ENCODE peak calls at places on chromosome 16, in ten cellular contexts. T, V, R, U, K, P, C, L, F and O are unnamed samples.
A peak's percentile ranks its signal among the peaks of the same experiment; 100 is the strongest.

GRCh38 chr16:830871-831570 is 30.5 kb upstream of the GNG13 start:
- DNase-seq in T (no peak), V (no peak), R (no peak), U (no peak), K (no peak), P (no peak), C (peak; percentile 8), L (no peak), F (no peak), O (no peak)

GRCh38 chr16:72222503-72222902 is 50.5 kb upstream of the PMFBP1 start:
- DNase-seq in T (no peak), V (no peak), R (no peak), U (no peak), K (no peak), P (no peak), C (no peak), L (no peak), F (no peak), O (no peak)

GRCh38 chr16:66752958-66753357 is 1.5 kb upstream of the DYNC1LI2 start:
- DNase-seq in T (no peak), V (no peak), R (no peak), U (no peak), K (no peak), P (no peak), C (no peak), L (no peak), F (no peak), O (no peak)

GRCh38 chr16:27432600-27432957 is 30.6 kb downstream of the IL21R start:
- DNase-seq in T (peak; percentile 3), V (no peak), R (no peak), U (no peak), K (no peak), P (peak; percentile 89), C (no peak), L (no peak), F (no peak), O (no peak)

GRCh38 chr16:78179666-78180065 is 80.2 kb downstream of the WWOX start:
- DNase-seq in T (no peak), V (no peak), R (no peak), U (no peak), K (no peak), P (no peak), C (no peak), L (no peak), F (peak; percentile 17), O (no peak)

GRCh38 chr16:12089492-12090161 is 113.1 kb downstream of the SNX29 start:
- DNase-seq in T (peak; percentile 41), V (peak; percentile 41), R (no peak), U (no peak), K (no peak), P (no peak), C (no peak), L (peak; percentile 41), F (no peak), O (peak; percentile 33)

GRCh38 chr16:74480150-74481029 is 59.1 kb upstream of the CLEC18B start:
- DNase-seq in T (no peak), V (peak; percentile 77), R (no peak), U (no peak), K (no peak), P (peak; percentile 13), C (no peak), L (no peak), F (no peak), O (no peak)

GRCh38 chr16:19884611-19885455 is at the start of gene GPRC5B:
- DNase-seq in T (peak; percentile 83), V (peak; percentile 45), R (peak; percentile 22), U (no peak), K (no peak), P (no peak), C (peak; percentile 72), L (peak; percentile 76), F (peak; percentile 37), O (peak; percentile 84)

GRCh38 chr16:77276686-77277085 is 77.5 kb downstream of the SYCE1L start:
- DNase-seq in T (no peak), V (no peak), R (no peak), U (no peak), K (no peak), P (no peak), C (no peak), L (no peak), F (no peak), O (no peak)

GRCh38 chr16:85752511-85753420 is 1.9 kb upstream of the C16orf74 start:
- DNase-seq in T (no peak), V (peak; percentile 49), R (no peak), U (no peak), K (no peak), P (no peak), C (peak; percentile 83), L (no peak), F (peak; percentile 65), O (no peak)

GRCh38 chr16:102060-102855 is 24.2 kb downstream of the MPG start:
- DNase-seq in T (no peak), V (no peak), R (no peak), U (no peak), K (no peak), P (peak; percentile 28), C (no peak), L (peak; percentile 80), F (no peak), O (peak; percentile 63)

GRCh38 chr16:50298591-50299507 is 32.5 kb downstream of the ADCY7 start:
- DNase-seq in T (peak; percentile 22), V (peak; percentile 5), R (no peak), U (no peak), K (no peak), P (no peak), C (no peak), L (peak; percentile 26), F (no peak), O (no peak)

GRCh38 chr16:2985893-2986355 is 5.7 kb upstream of the PKMYT1 start:
- DNase-seq in T (no peak), V (no peak), R (no peak), U (no peak), K (no peak), P (no peak), C (peak; percentile 90), L (no peak), F (no peak), O (no peak)

GRCh38 chr16:71929048-71929447 is 33.7 kb downstream of the IST1 start:
- DNase-seq in T (peak; percentile 51), V (no peak), R (no peak), U (no peak), K (no peak), P (peak; percentile 29), C (no peak), L (no peak), F (no peak), O (no peak)

GRCh38 chr16:59201821-59202220 is 467.7 kb upstream of the GOT2 start:
- DNase-seq in T (no peak), V (no peak), R (no peak), U (no peak), K (no peak), P (no peak), C (no peak), L (no peak), F (no peak), O (no peak)

GRCh38 chr16:35795361-35796029 is 2336.1 kb downstream of the TP53TG3F start:
- DNase-seq in T (no peak), V (no peak), R (no peak), U (no peak), K (no peak), P (no peak), C (no peak), L (no peak), F (peak; percentile 15), O (no peak)

GRCh38 chr16:3879887-3880564 is 487 bp downstream of the CREBBP start:
- DNase-seq in T (peak; percentile 86), V (peak; percentile 86), R (peak; percentile 63), U (no peak), K (peak; percentile 52), P (peak; percentile 56), C (peak; percentile 83), L (peak; percentile 83), F (peak; percentile 40), O (peak; percentile 69)

GRCh38 chr16:85173077-85173980 is 61.1 kb upstream of the CIBAR2 start:
- DNase-seq in T (no peak), V (no peak), R (no peak), U (no peak), K (no peak), P (peak; percentile 42), C (no peak), L (peak; percentile 83), F (peak; percentile 39), O (no peak)

GRCh38 chr16:471353-472198 is 46.1 kb downstream of the RAB11FIP3 start:
- DNase-seq in T (peak; percentile 91), V (no peak), R (no peak), U (no peak), K (no peak), P (peak; percentile 81), C (no peak), L (no peak), F (no peak), O (peak; percentile 97)

GRCh38 chr16:86151372-86151950 is 252.5 kb downstream of the IRF8 start:
- DNase-seq in T (no peak), V (peak; percentile 26), R (no peak), U (no peak), K (no peak), P (no peak), C (no peak), L (no peak), F (no peak), O (no peak)

GRCh38 chr16:58026139-58026704 is 668 bp downstream of the MMP15 start:
- DNase-seq in T (peak; percentile 52), V (peak; percentile 66), R (no peak), U (no peak), K (no peak), P (no peak), C (peak; percentile 84), L (peak; percentile 55), F (peak; percentile 48), O (no peak)

GRCh38 chr16:27974896-27975540 is 88.5 kb downstream of the GSG1L start:
- DNase-seq in T (no peak), V (no peak), R (no peak), U (no peak), K (no peak), P (no peak), C (no peak), L (no peak), F (no peak), O (no peak)

GRCh38 chr16:4767872-4768548 is 1.0 kb upstream of the ZNF500 start:
- DNase-seq in T (no peak), V (peak; percentile 54), R (no peak), U (no peak), K (no peak), P (no peak), C (no peak), L (peak; percentile 35), F (no peak), O (peak; percentile 25)

GRCh38 chr16:30910427-30911029 is 12.8 kb upstream of the FBXL19 start:
- DNase-seq in T (no peak), V (no peak), R (no peak), U (no peak), K (no peak), P (no peak), C (no peak), L (no peak), F (no peak), O (no peak)

GRCh38 chr16:76583466-76583865 is 306.3 kb downstream of the CNTNAP4 start:
- DNase-seq in T (peak; percentile 46), V (no peak), R (no peak), U (no peak), K (no peak), P (no peak), C (peak; percentile 22), L (no peak), F (peak; percentile 96), O (peak; percentile 23)

GRCh38 chr16:1099224-1100083 is 3.4 kb upstream of the C1QTNF8 start:
- DNase-seq in T (no peak), V (no peak), R (no peak), U (no peak), K (no peak), P (no peak), C (no peak), L (no peak), F (no peak), O (no peak)

GRCh38 chr16:51839697-51840462 is 688.8 kb upstream of the SALL1 start:
- DNase-seq in T (no peak), V (no peak), R (no peak), U (no peak), K (no peak), P (peak; percentile 90), C (no peak), L (no peak), F (no peak), O (no peak)